ENCODE peak calls at places on chromosomes 3 and 15, in seven cellular contexts. One of them, this sample, is unnamed.
A peak's percentile ranks its signal among the peaks of the same experiment; 100 is the strongest.

GRCh38 chr3:43105224-43105596 is 669 bp downstream of the POMGNT2 start:
- DNase-seq in NCI-H1417: peak; percentile 19
- DNase-seq in activated naive CD4-positive, alpha-beta T cell treated with anti-CD3 and anti-CD28 coated beads for 36 hours: peak; percentile 22
- DNase-seq in epithelial cell of esophagus: no peak
- DNase-seq in GM12864: no peak
- DNase-seq in hippocampal formation: no peak
- DNase-seq in CD8-positive, alpha-beta T cell: no peak
- DNase-seq in this sample: no peak

GRCh38 chr3:160279657-160280056 is 54.4 kb downstream of the C3orf80 start:
- DNase-seq in activated naive CD4-positive, alpha-beta T cell treated with anti-CD3 and anti-CD28 coated beads for 36 hours: no peak
- DNase-seq in epithelial cell of esophagus: no peak
- DNase-seq in GM12864: no peak
- DNase-seq in CD8-positive, alpha-beta T cell: no peak
- DNase-seq in hippocampal formation: no peak
- DNase-seq in NCI-H1417: no peak
- DNase-seq in this sample: no peak

GRCh38 chr3:30344288-30344687 is 262.1 kb upstream of the TGFBR2 start:
- DNase-seq in NCI-H1417: no peak
- DNase-seq in GM12864: no peak
- DNase-seq in epithelial cell of esophagus: peak; percentile 45
- DNase-seq in activated naive CD4-positive, alpha-beta T cell treated with anti-CD3 and anti-CD28 coated beads for 36 hours: no peak
- DNase-seq in CD8-positive, alpha-beta T cell: no peak
- DNase-seq in hippocampal formation: no peak
- DNase-seq in this sample: no peak

GRCh38 chr3:171077261-171077660 is 50.7 kb upstream of the SLC2A2 start:
- DNase-seq in activated naive CD4-positive, alpha-beta T cell treated with anti-CD3 and anti-CD28 coated beads for 36 hours: no peak
- DNase-seq in epithelial cell of esophagus: no peak
- DNase-seq in hippocampal formation: no peak
- DNase-seq in NCI-H1417: no peak
- DNase-seq in CD8-positive, alpha-beta T cell: no peak
- DNase-seq in GM12864: no peak
- DNase-seq in this sample: no peak

GRCh38 chr3:51388286-51389029 is 2.6 kb upstream of the RBM15B start:
- DNase-seq in hippocampal formation: no peak
- DNase-seq in activated naive CD4-positive, alpha-beta T cell treated with anti-CD3 and anti-CD28 coated beads for 36 hours: no peak
- DNase-seq in NCI-H1417: no peak
- DNase-seq in GM12864: no peak
- DNase-seq in epithelial cell of esophagus: peak; percentile 94
- DNase-seq in CD8-positive, alpha-beta T cell: no peak
- DNase-seq in this sample: no peak

GRCh38 chr15:83446904-83447708 is at the start of gene SH3GL3:
- DNase-seq in epithelial cell of esophagus: peak; percentile 90
- DNase-seq in activated naive CD4-positive, alpha-beta T cell treated with anti-CD3 and anti-CD28 coated beads for 36 hours: peak; percentile 67
- DNase-seq in hippocampal formation: peak; percentile 89
- DNase-seq in CD8-positive, alpha-beta T cell: peak; percentile 16
- DNase-seq in NCI-H1417: peak; percentile 83
- DNase-seq in GM12864: no peak
- DNase-seq in this sample: peak; percentile 11

GRCh38 chr3:27560484-27561056 is 76.4 kb upstream of the SLC4A7 start:
- DNase-seq in hippocampal formation: no peak
- DNase-seq in activated naive CD4-positive, alpha-beta T cell treated with anti-CD3 and anti-CD28 coated beads for 36 hours: no peak
- DNase-seq in NCI-H1417: no peak
- DNase-seq in epithelial cell of esophagus: no peak
- DNase-seq in CD8-positive, alpha-beta T cell: no peak
- DNase-seq in GM12864: no peak
- DNase-seq in this sample: no peak

GRCh38 chr15:31268911-31269784 is 57.5 kb upstream of the KLF13 start:
- DNase-seq in GM12864: no peak
- DNase-seq in CD8-positive, alpha-beta T cell: no peak
- DNase-seq in NCI-H1417: no peak
- DNase-seq in epithelial cell of esophagus: no peak
- DNase-seq in activated naive CD4-positive, alpha-beta T cell treated with anti-CD3 and anti-CD28 coated beads for 36 hours: no peak
- DNase-seq in hippocampal formation: no peak
- DNase-seq in this sample: no peak